ENCODE peak calls at places on chromosome 5, in eight cellular contexts. One of them, this sample, is unnamed.

GRCh38 chr5:42879267-42879666 is 67.6 kb upstream of the SELENOP start:
- DNase-seq in AG10803: no peak
- DNase-seq in nephron progenitor cell: no peak
- DNase-seq in ovary: no peak
- DNase-seq in A549: no peak
- DNase-seq in H1: no peak
- DNase-seq in upper lobe of right lung: no peak
- DNase-seq in A673: no peak
- DNase-seq in this sample: no peak

GRCh38 chr5:139733698-139734491 is 61.7 kb upstream of the PSD2 start:
- DNase-seq in nephron progenitor cell: no peak
- DNase-seq in upper lobe of right lung: no peak
- DNase-seq in A673: no peak
- DNase-seq in ovary: no peak
- DNase-seq in H1: no peak
- DNase-seq in A549: no peak
- DNase-seq in AG10803: no peak
- DNase-seq in this sample: no peak

GRCh38 chr5:94360382-94360781 is 258.0 kb downstream of the KIAA0825 start:
- DNase-seq in upper lobe of right lung: no peak
- DNase-seq in nephron progenitor cell: no peak
- DNase-seq in H1: no peak
- DNase-seq in ovary: no peak
- DNase-seq in A673: no peak
- DNase-seq in AG10803: no peak
- DNase-seq in A549: no peak
- DNase-seq in this sample: no peak

GRCh38 chr5:72558383-72558782 is 51.2 kb upstream of the ZNF366 start:
- DNase-seq in H1: no peak
- DNase-seq in upper lobe of right lung: no peak
- DNase-seq in A673: no peak
- DNase-seq in A549: no peak
- DNase-seq in ovary: no peak
- DNase-seq in AG10803: no peak
- DNase-seq in nephron progenitor cell: no peak
- DNase-seq in this sample: no peak

GRCh38 chr5:180609817-180610550 is 18.7 kb upstream of the SCGB3A1 start:
- DNase-seq in ovary: no peak
- DNase-seq in A673: no peak
- DNase-seq in AG10803: no peak
- DNase-seq in nephron progenitor cell: no peak
- DNase-seq in H1: no peak
- DNase-seq in A549: no peak
- DNase-seq in upper lobe of right lung: no peak
- DNase-seq in this sample: no peak

GRCh38 chr5:100647461-100648230 is 112.5 kb downstream of the FAM174A start:
- DNase-seq in A549: no peak
- DNase-seq in A673: peak
- DNase-seq in AG10803: no peak
- DNase-seq in upper lobe of right lung: peak
- DNase-seq in nephron progenitor cell: peak
- DNase-seq in H1: no peak
- DNase-seq in ovary: peak
- DNase-seq in this sample: peak

GRCh38 chr5:103923616-103924168 is 361.1 kb upstream of the NUDT12 start:
- DNase-seq in H1: no peak
- DNase-seq in nephron progenitor cell: no peak
- DNase-seq in AG10803: no peak
- DNase-seq in A673: no peak
- DNase-seq in ovary: no peak
- DNase-seq in A549: no peak
- DNase-seq in upper lobe of right lung: no peak
- DNase-seq in this sample: no peak

GRCh38 chr5:133449181-133449580 is 163.2 kb downstream of the FSTL4 start:
- DNase-seq in H1: no peak
- DNase-seq in upper lobe of right lung: no peak
- DNase-seq in ovary: no peak
- DNase-seq in AG10803: no peak
- DNase-seq in A673: no peak
- DNase-seq in A549: no peak
- DNase-seq in nephron progenitor cell: no peak
- DNase-seq in this sample: no peak

GRCh38 chr5:11177993-11178711 is 417.1 kb upstream of the DAP start:
- DNase-seq in upper lobe of right lung: no peak
- DNase-seq in A673: no peak
- DNase-seq in nephron progenitor cell: no peak
- DNase-seq in ovary: no peak
- DNase-seq in A549: no peak
- DNase-seq in H1: no peak
- DNase-seq in AG10803: no peak
- DNase-seq in this sample: no peak

GRCh38 chr5:111013011-111013410 is 58.5 kb upstream of the TSLP start:
- DNase-seq in A673: no peak
- DNase-seq in AG10803: no peak
- DNase-seq in A549: no peak
- DNase-seq in upper lobe of right lung: no peak
- DNase-seq in ovary: no peak
- DNase-seq in nephron progenitor cell: no peak
- DNase-seq in H1: no peak
- DNase-seq in this sample: no peak

GRCh38 chr5:119301210-119301609 is 54.6 kb upstream of the TNFAIP8 start:
- DNase-seq in upper lobe of right lung: no peak
- DNase-seq in nephron progenitor cell: no peak
- DNase-seq in ovary: no peak
- DNase-seq in H1: no peak
- DNase-seq in A673: no peak
- DNase-seq in AG10803: no peak
- DNase-seq in A549: no peak
- DNase-seq in this sample: no peak

GRCh38 chr5:119301947-119302346 is 53.9 kb upstream of the TNFAIP8 start:
- DNase-seq in upper lobe of right lung: no peak
- DNase-seq in H1: no peak
- DNase-seq in nephron progenitor cell: no peak
- DNase-seq in A673: no peak
- DNase-seq in ovary: no peak
- DNase-seq in A549: no peak
- DNase-seq in AG10803: no peak
- DNase-seq in this sample: no peak

GRCh38 chr5:119304439-119304838 is 51.4 kb upstream of the TNFAIP8 start:
- DNase-seq in ovary: no peak
- DNase-seq in H1: no peak
- DNase-seq in A673: no peak
- DNase-seq in A549: no peak
- DNase-seq in upper lobe of right lung: no peak
- DNase-seq in AG10803: no peak
- DNase-seq in nephron progenitor cell: no peak
- DNase-seq in this sample: no peak

GRCh38 chr5:119302449-119302848 is 53.4 kb upstream of the TNFAIP8 start:
- DNase-seq in AG10803: no peak
- DNase-seq in A673: no peak
- DNase-seq in upper lobe of right lung: no peak
- DNase-seq in H1: no peak
- DNase-seq in nephron progenitor cell: no peak
- DNase-seq in ovary: no peak
- DNase-seq in A549: no peak
- DNase-seq in this sample: no peak

GRCh38 chr5:119302916-119303897 is 52.6 kb upstream of the TNFAIP8 start:
- DNase-seq in ovary: no peak
- DNase-seq in AG10803: peak
- DNase-seq in A673: no peak
- DNase-seq in nephron progenitor cell: no peak
- DNase-seq in upper lobe of right lung: no peak
- DNase-seq in A549: peak
- DNase-seq in H1: no peak
- DNase-seq in this sample: no peak
- TF ChIP-seq CTCF in ovary: no peak
- TF ChIP-seq CTCF in AG10803: peak
- TF ChIP-seq CTCF in A673: no peak
- TF ChIP-seq CTCF in nephron progenitor cell: no peak
- TF ChIP-seq CTCF in upper lobe of right lung: no peak
- TF ChIP-seq CTCF in A549: no peak
- TF ChIP-seq CTCF in H1: no peak
- TF ChIP-seq CTCF in this sample: no peak

GRCh38 chr5:36060516-36060885 is 6.2 kb downstream of the UGT3A2 start:
- DNase-seq in A673: peak
- DNase-seq in nephron progenitor cell: no peak
- DNase-seq in ovary: no peak
- DNase-seq in H1: no peak
- DNase-seq in upper lobe of right lung: no peak
- DNase-seq in A549: peak
- DNase-seq in AG10803: peak
- DNase-seq in this sample: no peak
- TF ChIP-seq CTCF in A673: peak
- TF ChIP-seq CTCF in nephron progenitor cell: no peak
- TF ChIP-seq CTCF in ovary: no peak
- TF ChIP-seq CTCF in H1: peak
- TF ChIP-seq CTCF in upper lobe of right lung: no peak
- TF ChIP-seq CTCF in A549: peak
- TF ChIP-seq CTCF in AG10803: peak
- TF ChIP-seq CTCF in this sample: no peak

DNA sequence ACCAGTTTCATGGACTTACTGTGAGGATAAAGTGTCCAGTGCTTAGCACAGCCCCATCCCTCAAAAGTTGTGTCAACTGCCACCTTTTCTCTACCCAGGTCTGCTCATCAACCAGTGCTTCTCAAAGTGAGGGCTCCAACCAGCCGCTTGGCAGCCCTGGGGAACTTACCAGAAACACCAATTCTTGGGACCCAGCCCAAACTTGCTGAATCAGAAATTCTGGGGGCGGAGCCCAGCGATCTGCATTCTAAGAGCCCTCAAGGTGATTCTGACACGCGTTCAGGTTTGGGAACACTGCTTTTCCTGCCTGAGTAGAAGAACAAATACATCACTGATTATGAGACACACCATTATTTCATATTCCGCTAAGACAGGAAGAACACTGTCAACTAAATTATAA is 132.0 kb downstream of the NSG2 start:
- DNase-seq in nephron progenitor cell: no peak
- DNase-seq in ovary: no peak
- DNase-seq in A673: no peak
- DNase-seq in A549: no peak
- DNase-seq in H1: no peak
- DNase-seq in AG10803: no peak
- DNase-seq in upper lobe of right lung: no peak
- DNase-seq in this sample: no peak
- TF ChIP-seq CTCF in nephron progenitor cell: no peak
- TF ChIP-seq CTCF in ovary: no peak
- TF ChIP-seq CTCF in A673: no peak
- TF ChIP-seq CTCF in A549: no peak
- TF ChIP-seq CTCF in H1: no peak
- TF ChIP-seq CTCF in AG10803: no peak
- TF ChIP-seq CTCF in upper lobe of right lung: no peak
- TF ChIP-seq CTCF in this sample: no peak

DNA sequence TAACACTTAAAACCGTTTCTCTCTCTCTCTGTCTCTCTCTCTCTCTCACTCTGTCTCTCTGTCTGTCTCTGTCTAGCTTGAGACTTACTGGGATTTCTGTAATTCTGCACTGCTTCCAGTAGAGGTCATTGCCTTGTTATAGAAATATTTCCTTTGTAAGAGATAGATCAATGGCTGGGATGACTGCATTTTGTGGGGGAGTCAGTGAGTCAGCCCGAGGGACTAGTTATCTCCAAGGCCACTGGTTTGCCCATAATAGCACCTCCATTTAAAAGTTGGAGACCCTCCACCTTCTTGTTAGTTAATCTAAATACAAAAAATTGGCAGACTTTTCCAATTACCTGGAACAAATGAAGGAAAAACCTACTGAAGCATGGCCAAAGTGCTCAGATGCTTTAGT is 547.2 kb downstream of the LRRC70 start:
- DNase-seq in ovary: no peak
- DNase-seq in A673: peak
- DNase-seq in nephron progenitor cell: no peak
- DNase-seq in A549: peak
- DNase-seq in upper lobe of right lung: no peak
- DNase-seq in AG10803: peak
- DNase-seq in H1: peak
- DNase-seq in this sample: no peak
- TF ChIP-seq CTCF in ovary: no peak
- TF ChIP-seq CTCF in A673: peak
- TF ChIP-seq CTCF in nephron progenitor cell: peak
- TF ChIP-seq CTCF in A549: peak
- TF ChIP-seq CTCF in upper lobe of right lung: peak
- TF ChIP-seq CTCF in AG10803: peak
- TF ChIP-seq CTCF in H1: peak
- TF ChIP-seq CTCF in this sample: no peak

This sample was measured in Peyer's patch.